ENCODE peak calls at places on chromosomes 16 and 17, in seven cellular contexts. W is K562, I is fibroblast of lung, O is PC-3, R is mammary epithelial cell, A is IMR-90, P is endothelial cell of umbilical vein. Q is an unnamed sample.

GRCh38 chr16:74748042-74748709 is 26.4 kb downstream of the FA2H start:
- DNase-seq in W (no peak), I (no peak), O (no peak), R (no peak), A (no peak), P (no peak), Q (no peak)

GRCh38 chr17:35063514-35064223 is at the start of gene RFFL:
- DNase-seq in W (peak; percentile 84), I (peak; percentile 98), O (peak; percentile 93), R (peak; percentile 100), A (peak; percentile 99), P (peak; percentile 95), Q (peak; percentile 90)

GRCh38 chr16:58299757-58300349 is 5.0 kb upstream of the PRSS54 start:
- DNase-seq in W (peak; percentile 30), I (peak; percentile 16), O (peak; percentile 52), R (peak; percentile 4), A (peak; percentile 5), P (peak; percentile 36), Q (no peak)

GRCh38 chr16:67260426-67261063 is 11.8 kb downstream of the SLC9A5 start:
- DNase-seq in W (peak; percentile 63), I (peak; percentile 69), O (peak; percentile 52), R (peak; percentile 50), A (peak; percentile 72), P (peak; percentile 24), Q (peak; percentile 41)

GRCh38 chr17:70699408-70699807 is 530.1 kb downstream of the KCNJ2 start:
- DNase-seq in W (no peak), I (no peak), O (no peak), R (no peak), A (no peak), P (no peak), Q (no peak)

GRCh38 chr16:12907670-12908233 is 6.4 kb downstream of the SHISA9 start:
- DNase-seq in W (peak; percentile 24), I (no peak), O (peak; percentile 33), R (no peak), A (no peak), P (peak; percentile 4), Q (no peak)

GRCh38 chr17:40718904-40719303 is 15.4 kb upstream of the KRT24 start:
- DNase-seq in W (no peak), I (peak; percentile 5), O (peak; percentile 24), R (peak; percentile 50), A (no peak), P (no peak), Q (no peak)

GRCh38 chr16:49932943-49933342 is 77.0 kb upstream of the ZNF423 start:
- DNase-seq in W (no peak), I (peak; percentile 23), O (peak; percentile 5), R (peak; percentile 8), A (peak; percentile 11), P (no peak), Q (no peak)

GRCh38 chr16:2524339-2524938 is 4.3 kb downstream of the AMDHD2 start:
- DNase-seq in W (no peak), I (no peak), O (no peak), R (no peak), A (no peak), P (no peak), Q (no peak)

GRCh38 chr17:80152057-80152831 is 5.3 kb upstream of the EIF4A3 start:
- DNase-seq in W (no peak), I (peak; percentile 59), O (no peak), R (peak; percentile 37), A (peak; percentile 69), P (no peak), Q (no peak)

GRCh38 chr16:86994651-86995171 is 322.5 kb downstream of the C16orf95 start:
- DNase-seq in W (peak; percentile 53), I (peak; percentile 86), O (peak; percentile 58), R (peak; percentile 69), A (peak; percentile 97), P (peak; percentile 57), Q (no peak)

GRCh38 chr17:54900457-54901229 is at the start of gene TOM1L1:
- DNase-seq in W (peak; percentile 74), I (peak; percentile 53), O (peak; percentile 96), R (peak; percentile 78), A (peak; percentile 46), P (no peak), Q (peak; percentile 87)

GRCh38 chr17:76407509-76407908 is 23.1 kb downstream of the SPHK1 start:
- DNase-seq in W (no peak), I (no peak), O (no peak), R (no peak), A (no peak), P (no peak), Q (no peak)

GRCh38 chr17:36463916-36464764 is 22.3 kb upstream of the ZNHIT3 start:
- DNase-seq in W (peak; percentile 91), I (peak; percentile 63), O (peak; percentile 65), R (peak; percentile 89), A (peak; percentile 67), P (peak; percentile 45), Q (peak; percentile 58)

GRCh38 chr16:324451-325334 is 27.8 kb downstream of the AXIN1 start:
- DNase-seq in W (peak; percentile 89), I (no peak), O (no peak), R (no peak), A (no peak), P (no peak), Q (peak; percentile 40)

GRCh38 chr16:69223882-69224281 is 36.9 kb downstream of the SNTB2 start:
- DNase-seq in W (no peak), I (peak; percentile 59), O (peak; percentile 41), R (peak; percentile 27), A (peak; percentile 79), P (no peak), Q (no peak)

GRCh38 chr16:74275031-74275636 is 21.5 kb upstream of the PSMD7 start:
- DNase-seq in W (peak; percentile 36), I (peak; percentile 53), O (peak; percentile 45), R (no peak), A (peak; percentile 28), P (peak; percentile 39), Q (no peak)

GRCh38 chr17:16943541-16944333 is 28.2 kb downstream of the TNFRSF13B start:
- DNase-seq in W (no peak), I (no peak), O (no peak), R (no peak), A (no peak), P (no peak), Q (no peak)

GRCh38 chr16:2779978-2780898 is 3.2 kb upstream of the ELOB start:
- DNase-seq in W (no peak), I (no peak), O (no peak), R (no peak), A (no peak), P (no peak), Q (no peak)

GRCh38 chr17:50578173-50578572 is 17.7 kb downstream of the CACNA1G start:
- DNase-seq in W (no peak), I (no peak), O (no peak), R (no peak), A (no peak), P (no peak), Q (no peak)

GRCh38 chr16:4077083-4077714 is 39.0 kb downstream of the ADCY9 start:
- DNase-seq in W (no peak), I (no peak), O (no peak), R (no peak), A (no peak), P (no peak), Q (no peak)
- H3K9ac ChIP-seq in W (no peak overlapping the region), I (no peak overlapping the region), O (no peak overlapping the region), R (no peak overlapping the region), A (no peak overlapping the region), P (no peak overlapping the region), Q (no peak overlapping the region)

DNA sequence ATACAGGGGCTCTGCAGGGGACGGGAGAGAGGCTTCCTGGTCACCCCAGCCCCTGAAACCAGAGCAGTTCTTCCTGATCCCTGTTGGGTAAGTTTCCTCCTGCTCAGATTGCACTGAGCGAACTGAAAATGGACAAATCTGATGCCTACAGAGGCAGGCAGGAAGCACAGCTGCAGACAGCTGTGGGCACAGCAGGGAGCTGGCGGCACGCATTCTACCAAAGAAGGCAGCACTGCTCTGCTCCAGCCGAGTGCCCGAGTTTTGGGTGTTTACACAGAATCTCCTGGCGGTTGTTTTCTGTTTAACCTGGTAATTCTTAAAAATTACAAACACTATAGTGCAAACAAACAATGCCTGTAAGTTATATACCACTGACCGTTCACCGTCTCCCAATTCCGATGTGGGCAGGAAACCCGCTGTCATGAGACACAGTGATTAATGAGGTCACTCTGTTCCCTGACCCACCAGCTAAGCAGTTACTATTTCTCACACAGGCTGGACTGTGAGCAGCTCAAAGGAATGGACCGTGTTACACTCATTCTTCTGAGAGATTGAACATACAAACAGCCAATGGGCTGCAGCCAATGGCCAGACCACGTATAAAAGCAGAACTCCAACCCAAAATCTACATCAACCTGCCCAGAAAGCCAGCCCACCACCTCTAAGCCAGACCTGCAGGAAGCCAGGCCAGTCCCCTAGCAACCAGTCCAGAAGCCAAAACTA is 25.5 kb downstream of the NSMCE1 start:
- DNase-seq in W (peak; percentile 65), I (peak; percentile 98), O (peak; percentile 72), R (no peak), A (peak; percentile 98), P (peak; percentile 96), Q (no peak)
- H3K4me1 ChIP-seq in W (peaks cover 46% of the 10 kb centered on the region), I (peaks cover 37% of the 10 kb centered on the region), O (peaks cover 48% of the 10 kb centered on the region), R (no peaks in the 10 kb centered on the region), A (peaks cover 37% of the 10 kb centered on the region), P (peaks cover 62% of the 10 kb centered on the region), Q (peaks cover 27% of the 10 kb centered on the region)

GRCh38 chr16:4936991-4937781 is at the start of gene PPL:
- DNase-seq in W (peak; percentile 88), I (no peak), O (peak; percentile 86), R (peak; percentile 78), A (no peak), P (no peak), Q (peak; percentile 96)

GRCh38 chr16:4935231-4935855 is 1.6 kb downstream of the PPL start:
- DNase-seq in W (no peak), I (peak; percentile 92), O (no peak), R (peak; percentile 64), A (no peak), P (no peak), Q (peak; percentile 70)

GRCh38 chr16:4934591-4934990 is 2.4 kb downstream of the PPL start:
- DNase-seq in W (no peak), I (no peak), O (no peak), R (no peak), A (no peak), P (no peak), Q (no peak)

GRCh38 chr16:4937782-4938682 is 1.1 kb upstream of the PPL start:
- DNase-seq in W (no peak), I (no peak), O (no peak), R (peak; percentile 41), A (no peak), P (no peak), Q (peak; percentile 60)

GRCh38 chr16:4936181-4936990 is 562 bp downstream of the PPL start:
- DNase-seq in W (peak; percentile 55), I (peak; percentile 32), O (peak; percentile 25), R (peak; percentile 40), A (no peak), P (no peak), Q (peak; percentile 53)
- H3K9ac ChIP-seq in W (no peak overlapping the region), I (peak overlapping the region; percentile 32), O (peak overlapping the region; percentile 57), R (peak overlapping the region; percentile 76), A (no peak overlapping the region), P (no peak overlapping the region), Q (peak overlapping the region; percentile 72)

DNA sequence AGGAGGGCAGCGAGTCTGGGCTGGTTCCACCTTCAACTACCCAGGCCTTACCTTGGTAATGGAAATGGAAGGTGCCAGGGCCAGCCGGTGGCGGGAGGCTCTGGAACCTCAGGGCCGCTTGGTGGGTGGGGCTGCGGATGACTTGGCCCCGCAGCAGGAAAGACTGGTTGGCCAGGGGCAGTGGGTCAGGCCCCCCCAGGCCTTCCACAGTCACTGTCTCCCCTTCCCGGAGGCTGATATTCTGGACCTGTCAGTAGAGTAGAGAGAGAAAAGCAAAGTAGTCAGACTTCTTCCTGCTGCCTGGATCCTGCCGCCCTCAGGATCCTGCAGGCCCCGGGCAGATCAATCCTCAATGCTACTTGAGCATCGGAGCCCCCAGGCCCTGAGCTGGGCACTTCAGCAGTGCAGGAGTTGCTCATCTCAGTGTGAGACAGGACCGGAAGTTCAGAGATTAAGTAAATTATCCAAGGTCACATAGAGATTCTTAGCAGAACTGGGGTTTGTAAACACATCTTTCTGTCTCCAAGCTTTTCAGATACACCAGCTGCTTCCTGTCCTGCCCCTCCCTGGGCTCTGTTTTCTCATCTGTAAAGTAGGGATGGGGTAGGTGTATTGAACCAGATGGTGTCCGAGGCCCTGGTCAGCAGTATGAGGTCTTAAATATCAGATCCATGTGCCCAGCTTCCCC is 18.5 kb upstream of the PHF12 start:
- DNase-seq in W (no peak), I (no peak), O (no peak), R (no peak), A (no peak), P (no peak), Q (no peak)
- H3K4me1 ChIP-seq in W (no peaks in the 10 kb centered on the region), I (no peaks in the 10 kb centered on the region), O (no peaks in the 10 kb centered on the region), R (no peaks in the 10 kb centered on the region), A (peaks cover 5% of the 10 kb centered on the region), P (no peaks in the 10 kb centered on the region), Q (no peaks in the 10 kb centered on the region)

Q was measured in colonic mucosa.